ENCODE peak calls at places on chromosome 19, in seven cellular contexts. Q, E, T, U, A, L and X are unnamed samples.
A peak's percentile ranks its signal among the peaks of the same experiment; 100 is the strongest.

GRCh38 chr19:10712754-10713153 is 5.1 kb upstream of the DNM2 start:
- DNase-seq in Q (no peak), L (peak; percentile 83), A (no peak), E (no peak), U (no peak), T (no peak), X (no peak)

GRCh38 chr19:38727868-38728660 is 16.2 kb downstream of the CAPN12 start:
- DNase-seq in L (no peak), A (no peak), T (peak; percentile 65), U (no peak), E (no peak), Q (no peak), X (no peak)

GRCh38 chr19:33385956-33386355 is 12.4 kb downstream of the CEBPG start:
- DNase-seq in L (no peak), U (no peak), Q (no peak), A (no peak), E (peak; percentile 21), T (no peak), X (no peak)

GRCh38 chr19:48681127-48681470 is 8.3 kb upstream of the NTN5 start:
- DNase-seq in T (no peak), L (no peak), E (no peak), Q (peak; percentile 50), A (no peak), U (no peak), X (peak; percentile 35)

GRCh38 chr19:55686311-55687050 is 11.5 kb downstream of the EPN1 start:
- DNase-seq in A (no peak), E (no peak), Q (no peak), T (no peak), U (no peak), L (no peak), X (no peak)

GRCh38 chr19:47766670-47767069 is 11.8 kb upstream of the SELENOW start:
- DNase-seq in L (no peak), Q (no peak), T (no peak), U (no peak), A (no peak), E (no peak), X (no peak)

GRCh38 chr19:30074096-30074495 is 132.1 kb downstream of the URI1 start:
- DNase-seq in Q (no peak), A (no peak), E (peak; percentile 4), U (no peak), T (no peak), L (no peak), X (no peak)

GRCh38 chr19:21568816-21569496 is 63.6 kb downstream of the ZNF429 start:
- DNase-seq in T (peak; percentile 83), U (peak; percentile 94), Q (peak; percentile 75), L (peak; percentile 93), A (no peak), E (peak; percentile 85), X (peak; percentile 94)

GRCh38 chr19:32460476-32460875 is 54.9 kb downstream of the DPY19L3 start:
- DNase-seq in U (no peak), Q (no peak), E (no peak), A (no peak), T (no peak), L (no peak), X (no peak)

GRCh38 chr19:36101550-36102327 is 9.2 kb upstream of the OVOL3 start:
- DNase-seq in E (no peak), A (no peak), U (no peak), T (no peak), Q (no peak), L (no peak), X (no peak)

DNA sequence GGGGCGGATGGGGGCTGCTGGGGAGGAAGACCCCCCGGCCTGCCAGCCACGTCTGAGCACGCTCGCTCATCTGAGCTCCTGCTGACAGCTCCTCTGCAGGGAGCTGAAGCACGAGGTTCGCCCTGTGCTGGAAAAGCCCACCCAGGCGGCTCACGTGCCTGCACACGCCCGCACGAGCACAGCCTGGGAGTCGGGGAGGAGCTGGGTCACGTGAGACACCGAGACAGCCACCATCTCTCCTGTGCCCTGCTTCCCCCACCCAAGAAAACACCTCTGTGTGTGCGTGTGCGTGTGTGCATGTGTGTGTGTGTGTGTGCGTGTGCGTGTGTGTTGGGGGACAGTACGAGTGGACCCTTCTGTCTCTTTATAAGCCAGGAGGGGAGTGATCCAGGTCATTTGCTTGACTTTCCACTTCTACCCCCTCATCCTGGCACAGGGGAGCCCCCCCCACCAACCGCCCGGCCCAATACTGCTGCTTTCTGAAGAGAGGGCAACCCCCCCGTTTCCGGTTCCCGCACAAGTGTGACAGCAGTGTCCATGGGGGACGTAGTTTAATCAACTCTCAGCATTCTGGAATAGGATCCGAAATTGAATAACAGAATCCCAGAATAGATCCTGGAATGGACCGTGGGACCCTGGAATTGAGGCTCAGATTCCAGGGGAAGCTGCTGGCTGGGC is 42.5 kb downstream of the CELF5 start:
- DNase-seq in Q (no peak), E (no peak), A (no peak), U (peak; percentile 22), L (no peak), T (no peak), X (no peak)
- TF ChIP-seq CTCF in Q (no peak), E (no peak), A (no peak), U (no peak), L (no peak), T (no peak), X (no peak)

GRCh38 chr19:52273301-52273700 is 3.9 kb downstream of the ZNF766 start:
- DNase-seq in U (no peak), T (no peak), Q (no peak), A (no peak), E (no peak), L (no peak), X (no peak)

GRCh38 chr19:52274191-52274590 is 4.8 kb downstream of the ZNF766 start:
- DNase-seq in Q (no peak), U (no peak), E (no peak), T (no peak), A (no peak), L (no peak), X (no peak)

GRCh38 chr19:52270266-52270885 is 989 bp downstream of the ZNF766 start:
- DNase-seq in U (no peak), E (no peak), Q (peak; percentile 32), A (no peak), L (no peak), T (no peak), X (peak; percentile 10)

DNA sequence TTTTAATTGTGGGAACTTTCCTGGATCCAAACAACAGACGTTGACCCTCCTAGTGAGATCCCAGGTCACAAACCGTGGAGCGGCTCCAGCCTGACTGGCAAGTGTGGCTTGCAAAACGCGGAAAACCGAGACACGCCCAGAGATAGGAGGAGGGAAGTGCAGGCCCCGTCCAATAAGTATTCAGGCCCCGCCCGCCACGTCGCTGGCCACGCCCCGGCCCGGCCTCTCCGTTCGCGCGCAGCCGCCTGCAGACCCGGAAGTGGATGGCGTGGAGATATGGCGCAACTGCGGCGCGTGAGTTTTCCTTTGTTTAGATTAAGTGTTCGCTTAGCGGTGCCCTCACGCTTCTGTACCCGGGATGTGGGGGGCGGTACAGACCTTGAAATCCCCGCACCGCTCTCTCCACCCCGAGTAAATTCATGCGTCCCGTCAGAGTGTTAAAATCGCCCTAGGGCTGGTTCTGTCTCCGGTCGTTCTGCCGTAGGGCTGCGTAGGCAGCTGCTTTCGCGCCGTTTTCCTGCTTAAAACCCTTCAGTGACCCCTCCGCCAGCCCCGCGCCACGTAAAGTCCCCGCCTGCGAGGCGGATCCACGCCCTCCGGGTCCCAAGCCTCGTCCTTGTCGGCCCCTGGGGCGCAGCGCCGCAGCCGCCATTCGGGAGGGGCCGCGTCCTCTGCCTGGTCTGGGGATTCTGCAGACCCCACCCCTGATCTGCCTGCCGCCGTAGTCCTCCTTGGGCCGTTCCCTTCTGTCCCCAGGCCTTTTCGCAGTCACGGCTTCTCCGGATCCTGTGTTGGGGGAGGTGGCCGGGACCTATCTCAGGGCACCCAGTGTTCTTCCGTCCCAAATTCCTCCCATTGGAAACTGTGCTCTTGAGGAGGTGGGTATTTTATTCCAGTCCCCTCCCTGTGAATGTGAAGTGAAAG is at the start of gene ZNF766:
- DNase-seq in Q (peak; percentile 96), U (peak; percentile 97), T (peak; percentile 98), E (peak; percentile 98), L (peak; percentile 98), A (peak; percentile 92), X (peak; percentile 98)
- TF ChIP-seq CTCF in Q (no peak), U (no peak), T (no peak), E (no peak), L (no peak), A (no peak), X (no peak)

GRCh38 chr19:2253106-2254051 is 2.8 kb downstream of the JSRP1 start:
- DNase-seq in L (no peak), A (no peak), T (no peak), U (no peak), E (peak; percentile 70), Q (peak; percentile 79), X (peak; percentile 65)
- TF ChIP-seq CTCF in L (no peak), A (no peak), T (no peak), U (no peak), E (peak; percentile 70), Q (peak; percentile 24), X (peak; percentile 65)

GRCh38 chr19:13880059-13880672 is 3.2 kb downstream of the NANOS3 start:
- DNase-seq in U (peak; percentile 97), Q (peak; percentile 97), T (peak; percentile 99), E (peak; percentile 99), L (peak; percentile 99), A (peak; percentile 85), X (peak; percentile 99)
- TF ChIP-seq CTCF in U (peak; percentile 98), Q (peak; percentile 96), T (peak; percentile 100), E (peak; percentile 99), L (peak; percentile 99), A (peak; percentile 91), X (peak; percentile 99)

GRCh38 chr19:45092747-45093678 is at the start of gene PPP1R37:
- DNase-seq in L (peak; percentile 96), A (peak; percentile 90), Q (peak; percentile 96), U (peak; percentile 90), E (peak; percentile 88), T (peak; percentile 92), X (peak; percentile 93)
- TF ChIP-seq CTCF in L (peak; percentile 25), A (no peak), Q (no peak), U (no peak), E (peak; percentile 27), T (peak; percentile 21), X (peak; percentile 41)